ENCODE peak calls at places on chromosomes 13 and 19, in seven cellular contexts. S, F, M, N, O, L and Z are unnamed samples.

GRCh38 chr19:38095411-38096308 is 128.4 kb downstream of the DPF1 start:
- DNase-seq in S (peak; percentile 71), F (peak; percentile 69), M (peak; percentile 80), N (peak; percentile 71), O (peak; percentile 31), L (peak; percentile 62), Z (peak; percentile 60)

GRCh38 chr19:56167064-56167578 is 8.7 kb upstream of the GALP start:
- DNase-seq in S (no peak), F (no peak), M (no peak), N (peak; percentile 22), O (no peak), L (no peak), Z (no peak)

GRCh38 chr19:46943150-46943946 is 76.3 kb upstream of the NPAS1 start:
- DNase-seq in S (no peak), F (no peak), M (no peak), N (no peak), O (no peak), L (no peak), Z (no peak)

GRCh38 chr13:23322353-23323336 is 110.9 kb downstream of the SACS start:
- DNase-seq in S (peak; percentile 6), F (peak; percentile 21), M (no peak), N (no peak), O (no peak), L (no peak), Z (peak; percentile 21)

GRCh38 chr13:43935878-43936277 is 56.2 kb downstream of the LACC1 start:
- DNase-seq in S (no peak), F (no peak), M (no peak), N (no peak), O (no peak), L (no peak), Z (peak; percentile 15)

GRCh38 chr13:113129921-113130750 is 7.5 kb downstream of the F10 start:
- DNase-seq in S (no peak), F (no peak), M (peak; percentile 56), N (no peak), O (peak; percentile 33), L (no peak), Z (no peak)

GRCh38 chr13:50796463-50796862 is 47.0 kb downstream of the DLEU7 start:
- DNase-seq in S (no peak), F (no peak), M (no peak), N (no peak), O (no peak), L (no peak), Z (no peak)

GRCh38 chr13:109209526-109209925 is 576.9 kb downstream of the IRS2 start:
- DNase-seq in S (no peak), F (no peak), M (no peak), N (no peak), O (no peak), L (no peak), Z (no peak)

GRCh38 chr19:17681505-17682125 is 6.5 kb downstream of the UNC13A start:
- DNase-seq in S (peak; percentile 56), F (peak; percentile 45), M (no peak), N (peak; percentile 57), O (no peak), L (no peak), Z (peak; percentile 19)

GRCh38 chr19:49539192-49539952 is 11.6 kb downstream of the RCN3 start:
- DNase-seq in S (no peak), F (no peak), M (no peak), N (no peak), O (no peak), L (no peak), Z (no peak)

GRCh38 chr19:44111910-44112463 is 1.2 kb upstream of the ZNF225 start:
- DNase-seq in S (peak; percentile 92), F (peak; percentile 97), M (no peak), N (no peak), O (no peak), L (no peak), Z (peak; percentile 67)

GRCh38 chr19:15464394-15465385 is at the start of gene RASAL3:
- DNase-seq in S (no peak), F (peak; percentile 63), M (no peak), N (no peak), O (peak; percentile 47), L (no peak), Z (no peak)

GRCh38 chr13:40536443-40537113 is 129.9 kb downstream of the FOXO1 start:
- DNase-seq in S (no peak), F (no peak), M (no peak), N (no peak), O (no peak), L (no peak), Z (no peak)

GRCh38 chr19:34972163-34972705 is 8.2 kb upstream of the ZNF792 start:
- DNase-seq in S (no peak), F (no peak), M (no peak), N (no peak), O (no peak), L (no peak), Z (no peak)

GRCh38 chr13:75855216-75855615 is 219.1 kb downstream of the LMO7 start:
- DNase-seq in S (no peak), F (no peak), M (no peak), N (no peak), O (no peak), L (no peak), Z (no peak)

GRCh38 chr19:11649941-11650340 is 52.7 kb downstream of the ZNF627 start:
- DNase-seq in S (peak; percentile 5), F (no peak), M (no peak), N (no peak), O (no peak), L (no peak), Z (no peak)

GRCh38 chr19:42376177-42376555 is 13.9 kb downstream of the CNFN start:
- DNase-seq in S (no peak), F (no peak), M (no peak), N (no peak), O (no peak), L (no peak), Z (no peak)

GRCh38 chr13:46655727-46656180 is 102.8 kb downstream of the LRCH1 start:
- DNase-seq in S (no peak), F (no peak), M (no peak), N (no peak), O (no peak), L (no peak), Z (no peak)

GRCh38 chr19:1327125-1327524 is 41.5 kb downstream of the EFNA2 start:
- DNase-seq in S (no peak), F (no peak), M (no peak), N (no peak), O (no peak), L (no peak), Z (no peak)

GRCh38 chr19:16139752-16140151 is 3.7 kb upstream of the HSH2D start:
- DNase-seq in S (no peak), F (no peak), M (no peak), N (no peak), O (no peak), L (no peak), Z (no peak)

GRCh38 chr19:3868770-3869456 is at the start of gene ZFR2:
- DNase-seq in S (no peak), F (no peak), M (no peak), N (no peak), O (peak; percentile 10), L (no peak), Z (no peak)

GRCh38 chr19:18109731-18110671 is 12.4 kb downstream of the MAST3 start:
- DNase-seq in S (no peak), F (peak; percentile 13), M (peak; percentile 79), N (peak; percentile 22), O (no peak), L (no peak), Z (no peak)